ENCODE peak calls at places on chromosomes 6 and 20, in seven cellular contexts. B, I, C, V, U, D and Z are unnamed samples.

GRCh38 chr6:68975064-68975463 is 340.0 kb downstream of the ADGRB3 start:
- DNase-seq in U (peak; percentile 54), B (no peak), D (no peak), I (no peak), V (no peak), C (no peak), Z (no peak)

GRCh38 chr6:46903175-46903574 is 18.6 kb downstream of the ADGRF5 start:
- DNase-seq in C (no peak), D (no peak), B (no peak), V (no peak), U (peak; percentile 55), I (no peak), Z (no peak)

GRCh38 chr6:118668761-118669411 is 17.5 kb upstream of the CEP85L start:
- DNase-seq in U (no peak), C (no peak), I (no peak), D (no peak), V (no peak), B (peak; percentile 87), Z (no peak)

GRCh38 chr6:34201455-34202098 is 35.1 kb upstream of the HMGA1 start:
- DNase-seq in U (no peak), V (no peak), D (no peak), C (no peak), B (no peak), I (no peak), Z (no peak)

GRCh38 chr6:168100803-168101095 is 21.7 kb upstream of the FRMD1 start:
- DNase-seq in I (no peak), C (no peak), B (no peak), U (no peak), D (no peak), V (no peak), Z (peak; percentile 67)

GRCh38 chr6:92124126-92124525 is 1295.2 kb downstream of the EPHA7 start:
- DNase-seq in U (no peak), B (no peak), I (no peak), C (no peak), V (no peak), D (no peak), Z (no peak)

GRCh38 chr6:140017470-140017869 is 643.0 kb upstream of the CITED2 start:
- DNase-seq in C (no peak), D (no peak), I (no peak), B (peak; percentile 75), V (no peak), U (no peak), Z (no peak)

GRCh38 chr20:35952480-35953410 is 1.6 kb downstream of the SCAND1 start:
- DNase-seq in C (peak; percentile 32), D (no peak), B (peak; percentile 55), I (no peak), V (no peak), U (no peak), Z (no peak)

GRCh38 chr6:12766365-12766764 is 49.8 kb downstream of the PHACTR1 start:
- DNase-seq in V (no peak), I (no peak), B (no peak), D (no peak), U (no peak), C (no peak), Z (no peak)

GRCh38 chr6:130946076-130946475 is 117.0 kb downstream of the EPB41L2 start:
- DNase-seq in D (no peak), U (no peak), V (no peak), B (no peak), C (no peak), I (no peak), Z (no peak)

GRCh38 chr6:6583836-6584235 is 4.7 kb upstream of the LY86 start:
- DNase-seq in I (no peak), C (peak; percentile 34), U (no peak), B (no peak), D (no peak), V (no peak), Z (no peak)

GRCh38 chr20:1809121-1809520 is 86.1 kb upstream of the SIRPA start:
- DNase-seq in U (no peak), V (peak; percentile 90), I (no peak), B (no peak), D (no peak), C (no peak), Z (no peak)

GRCh38 chr6:156534594-156534993 is 242.6 kb upstream of the ARID1B start:
- DNase-seq in C (no peak), U (no peak), D (no peak), B (no peak), I (no peak), V (no peak), Z (no peak)

GRCh38 chr6:144935181-144935580 is 650.0 kb downstream of the UTRN start:
- DNase-seq in I (no peak), V (no peak), D (no peak), B (no peak), C (no peak), U (no peak), Z (no peak)

GRCh38 chr6:158552055-158552795 is 7.7 kb upstream of the TMEM181 start:
- DNase-seq in V (no peak), I (no peak), D (no peak), C (no peak), B (no peak), U (no peak), Z (no peak)

GRCh38 chr6:2550247-2550646 is 200.5 kb downstream of the MYLK4 start:
- DNase-seq in B (no peak), C (no peak), I (no peak), V (no peak), D (no peak), U (no peak), Z (no peak)

GRCh38 chr6:152378154-152378553 is 259.0 kb downstream of the SYNE1 start:
- DNase-seq in C (no peak), D (no peak), I (no peak), V (no peak), U (no peak), B (peak; percentile 39), Z (no peak)

GRCh38 chr20:7792131-7792869 is 148.0 kb downstream of the HAO1 start:
- DNase-seq in V (no peak), C (no peak), U (no peak), B (no peak), I (no peak), D (no peak), Z (no peak)

GRCh38 chr6:149962461-149963211 is 1.1 kb upstream of the ULBP1 start:
- DNase-seq in U (no peak), D (no peak), V (no peak), B (no peak), I (no peak), C (no peak), Z (no peak)

GRCh38 chr20:49507741-49508434 is 25.4 kb upstream of the KCNB1 start:
- DNase-seq in C (no peak), V (no peak), U (no peak), D (no peak), I (no peak), B (no peak), Z (no peak)

GRCh38 chr20:48735112-48735511 is 92.7 kb downstream of the PREX1 start:
- DNase-seq in I (no peak), C (no peak), D (no peak), V (no peak), U (no peak), B (no peak), Z (no peak)

GRCh38 chr6:166618866-166619761 is 7.9 kb downstream of the RPS6KA2 start:
- DNase-seq in C (no peak), I (no peak), U (no peak), B (peak; percentile 77), V (no peak), D (no peak), Z (no peak)

GRCh38 chr6:13354331-13355042 is 26.1 kb upstream of the TBC1D7 start:
- DNase-seq in C (peak; percentile 58), B (peak; percentile 79), D (no peak), U (no peak), I (no peak), V (no peak), Z (no peak)

GRCh38 chr6:5339757-5340156 is 78.4 kb downstream of the FARS2 start:
- DNase-seq in V (no peak), I (no peak), C (no peak), B (no peak), D (no peak), U (no peak), Z (no peak)

GRCh38 chr6:5334341-5334740 is 73.0 kb downstream of the FARS2 start:
- DNase-seq in U (no peak), D (no peak), B (no peak), C (no peak), I (no peak), V (no peak), Z (no peak)

GRCh38 chr6:5335020-5335419 is 73.7 kb downstream of the FARS2 start:
- DNase-seq in B (no peak), V (no peak), C (peak; percentile 33), U (no peak), D (no peak), I (no peak), Z (no peak)

GRCh38 chr6:5338177-5338960 is 77.1 kb downstream of the FARS2 start:
- DNase-seq in C (no peak), D (no peak), U (no peak), V (no peak), I (no peak), B (no peak), Z (no peak)

GRCh38 chr6:5337573-5337972 is 76.3 kb downstream of the FARS2 start:
- DNase-seq in B (peak; percentile 21), I (no peak), U (no peak), C (no peak), D (no peak), V (no peak), Z (no peak)
- TF ChIP-seq CTCF in B (no peak), I (no peak), U (no peak), C (no peak), D (no peak), V (no peak), Z (peak; percentile 13)

DNA sequence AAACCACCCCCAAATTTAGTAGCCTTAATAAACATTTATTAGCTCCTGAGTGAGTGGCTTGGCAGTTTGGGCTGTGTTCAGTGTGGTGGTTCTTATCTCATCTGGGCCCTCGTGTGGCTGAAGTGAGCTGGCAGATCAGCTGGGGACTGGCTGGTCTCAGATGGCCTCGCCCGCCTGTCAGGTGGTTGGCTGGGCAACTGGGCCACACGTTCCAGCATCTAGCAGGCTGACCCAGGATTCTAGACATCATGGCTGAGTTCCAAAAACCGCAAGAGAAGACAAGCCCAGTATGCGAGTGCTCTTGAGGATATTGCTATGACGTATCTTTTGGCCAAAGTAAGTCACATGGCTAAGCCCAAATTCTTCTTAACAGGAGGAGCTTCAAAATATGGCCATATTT is 28.9 kb downstream of the EIF2S2 start:
- DNase-seq in B (peak; percentile 94), U (peak; percentile 90), I (no peak), C (no peak), D (no peak), V (peak; percentile 74), Z (no peak)
- TF ChIP-seq CTCF in B (peak; percentile 7), U (no peak), I (no peak), C (no peak), D (no peak), V (peak; percentile 16), Z (peak; percentile 44)

GRCh38 chr20:18728867-18729224 is 84.7 kb upstream of the SCP2D1 start:
- DNase-seq in C (no peak), B (no peak), D (no peak), U (no peak), V (no peak), I (no peak), Z (no peak)
- TF ChIP-seq CTCF in C (no peak), B (no peak), D (no peak), U (no peak), V (no peak), I (no peak), Z (no peak)

DNA sequence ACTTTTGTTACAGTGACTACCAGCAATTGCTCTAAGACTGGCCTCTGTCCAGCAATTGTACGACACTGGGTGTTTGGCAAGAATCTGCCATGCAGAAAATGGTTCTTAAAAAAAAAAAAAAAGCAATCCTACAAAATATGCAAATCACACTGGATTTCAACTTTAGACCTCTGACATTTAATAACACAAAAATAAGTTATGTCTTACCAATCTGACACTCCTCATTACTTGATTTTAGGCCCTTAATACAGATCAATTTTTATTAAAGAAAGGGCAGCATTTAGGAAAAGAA is 88.6 kb upstream of the FOXQ1 start:
- DNase-seq in V (no peak), U (no peak), B (no peak), I (no peak), C (no peak), D (no peak), Z (no peak)
- TF ChIP-seq CTCF in V (no peak), U (no peak), B (no peak), I (no peak), C (no peak), D (no peak), Z (no peak)